ENCODE peak calls at places on chromosomes 11 and 22, in ten cellular contexts. F, W, Y, J, H, O, X, L, M and N are unnamed samples.

GRCh38 chr11:96051820-96052219 is 127.9 kb upstream of the MTMR2 start:
- DNase-seq in L (no peak), X (no peak), M (no peak), W (no peak), J (no peak), F (no peak), Y (no peak), O (no peak), H (no peak), N (no peak)

GRCh38 chr11:108599978-108600377 is 6.4 kb upstream of the EXPH5 start:
- DNase-seq in J (no peak), M (no peak), O (no peak), F (no peak), X (no peak), L (no peak), Y (no peak), W (no peak), H (no peak), N (no peak)

GRCh38 chr11:2531987-2532703 is 87.3 kb downstream of the KCNQ1 start:
- DNase-seq in Y (no peak), W (no peak), X (no peak), F (no peak), L (no peak), J (no peak), O (no peak), H (no peak), M (no peak), N (no peak)

GRCh38 chr11:2206291-2206690 is 34.7 kb upstream of the TH start:
- DNase-seq in Y (no peak), H (no peak), M (no peak), L (no peak), W (no peak), O (no peak), X (no peak), F (no peak), J (no peak), N (no peak)

GRCh38 chr11:129324533-129325175 is 51.0 kb upstream of the BARX2 start:
- DNase-seq in L (no peak), Y (no peak), W (no peak), O (no peak), J (no peak), M (no peak), H (no peak), X (peak), F (peak), N (peak)

GRCh38 chr11:60265373-60266214 is 14.9 kb upstream of the MS4A4A start:
- DNase-seq in L (peak), W (no peak), F (peak), Y (no peak), M (peak), H (no peak), X (peak), O (peak), J (no peak), N (peak)

GRCh38 chr11:96113100-96113710 is 189.3 kb upstream of the MTMR2 start:
- DNase-seq in M (no peak), F (no peak), X (peak), W (no peak), H (no peak), L (no peak), J (no peak), Y (no peak), O (no peak), N (no peak)

GRCh38 chr11:124752471-124753100 is 531 bp upstream of the VSIG2 start:
- DNase-seq in L (no peak), F (no peak), W (no peak), Y (no peak), J (no peak), O (no peak), X (no peak), M (no peak), H (no peak), N (no peak)

GRCh38 chr22:17902960-17903359 is 121.4 kb downstream of the MICAL3 start:
- DNase-seq in F (no peak), X (no peak), W (no peak), O (no peak), Y (no peak), L (no peak), J (no peak), H (no peak), M (no peak), N (no peak)

GRCh38 chr11:91404344-91404743 is 820.3 kb upstream of the FAT3 start:
- DNase-seq in X (no peak), O (no peak), H (no peak), L (no peak), M (no peak), W (no peak), F (no peak), J (no peak), Y (no peak), N (no peak)

GRCh38 chr22:16601437-16602223 is 9.0 kb upstream of the CCT8L2 start:
- DNase-seq in X (no peak), L (no peak), W (no peak), M (no peak), O (no peak), Y (no peak), F (no peak), H (no peak), J (no peak), N (no peak)

GRCh38 chr11:61730222-61730994 is 22.0 kb upstream of the MYRF start:
- DNase-seq in J (no peak), X (peak), H (no peak), L (no peak), M (peak), W (no peak), F (no peak), Y (no peak), O (peak), N (no peak)

GRCh38 chr11:78138694-78139421 is 568 bp downstream of the ALG8 start:
- DNase-seq in Y (no peak), M (peak), W (no peak), X (peak), O (peak), L (peak), H (no peak), F (no peak), J (no peak), N (peak)

GRCh38 chr11:86644291-86644690 is 28.1 kb downstream of the ME3 start:
- DNase-seq in M (no peak), O (no peak), L (no peak), X (peak), Y (peak), F (no peak), J (no peak), W (no peak), H (no peak), N (no peak)

GRCh38 chr11:111585371-111585770 is 16.9 kb upstream of the SIK2 start:
- DNase-seq in Y (no peak), L (no peak), W (no peak), J (no peak), M (no peak), O (no peak), H (no peak), F (no peak), X (peak), N (no peak)

GRCh38 chr22:40857309-40857851 is 432 bp downstream of the XPNPEP3 start:
- DNase-seq in J (no peak), L (no peak), Y (no peak), X (no peak), H (no peak), O (no peak), F (no peak), M (no peak), W (no peak), N (no peak)

GRCh38 chr11:46722566-46723358 is 3.7 kb downstream of the F2 start:
- DNase-seq in W (no peak), F (no peak), J (no peak), L (no peak), H (no peak), M (no peak), Y (no peak), X (no peak), O (no peak), N (no peak)

GRCh38 chr11:76686261-76687079 is 15.9 kb upstream of the LRRC32 start:
- DNase-seq in M (no peak), L (no peak), X (no peak), W (no peak), Y (no peak), F (no peak), J (no peak), O (no peak), H (no peak), N (no peak)

GRCh38 chr11:116454020-116454645 is 318.7 kb downstream of the BUD13 start:
- DNase-seq in X (peak), Y (peak), J (no peak), L (peak), W (no peak), M (peak), F (peak), O (peak), H (no peak), N (no peak)

GRCh38 chr11:115500547-115501503 is 3.4 kb downstream of the CADM1 start:
- DNase-seq in L (no peak), J (no peak), W (no peak), F (no peak), Y (no peak), M (peak), O (no peak), H (no peak), X (no peak), N (no peak)

GRCh38 chr11:76723142-76723541 is 52.6 kb upstream of the LRRC32 start:
- DNase-seq in X (no peak), J (no peak), H (no peak), F (no peak), M (no peak), W (no peak), L (no peak), Y (no peak), O (no peak), N (no peak)

GRCh38 chr22:40261783-40262182 is 84.1 kb downstream of the TNRC6B start:
- DNase-seq in O (no peak), Y (no peak), H (no peak), L (no peak), X (no peak), W (no peak), F (no peak), M (no peak), J (no peak), N (no peak)

GRCh38 chr22:25202290-25202921 is 2.7 kb downstream of the CRYBB3 start:
- DNase-seq in O (peak), J (peak), F (peak), H (peak), X (peak), W (peak), M (peak), Y (no peak), L (peak), N (peak)

GRCh38 chr11:77151804-77152513 is 23.9 kb downstream of the MYO7A start:
- DNase-seq in Y (no peak), H (no peak), X (no peak), F (no peak), L (no peak), M (peak), O (no peak), J (no peak), W (no peak), N (no peak)

GRCh38 chr11:61347916-61348461 is 13.7 kb downstream of the CYB561A3 start:
- DNase-seq in L (no peak), M (no peak), H (no peak), F (no peak), X (peak), Y (no peak), J (no peak), O (no peak), W (no peak), N (no peak)

GRCh38 chr11:65493367-65494176 is 5.3 kb upstream of the MALAT1 start:
- DNase-seq in Y (peak), M (no peak), F (peak), X (peak), L (no peak), O (peak), W (no peak), H (no peak), J (no peak), N (peak)

GRCh38 chr11:47236482-47236881 is 12.1 kb downstream of the ACP2 start:
- DNase-seq in X (peak), Y (no peak), L (no peak), M (no peak), J (no peak), O (no peak), F (no peak), W (no peak), H (no peak), N (no peak)

GRCh38 chr11:92556435-92556834 is 331.8 kb downstream of the FAT3 start:
- DNase-seq in J (no peak), Y (no peak), M (no peak), W (no peak), X (peak), H (no peak), L (peak), O (no peak), F (no peak), N (no peak)

GRCh38 chr22:38793721-38794466 is at the start of gene DNAL4:
- DNase-seq in F (peak), H (peak), J (peak), X (peak), O (peak), M (peak), W (peak), Y (peak), L (peak), N (peak)

GRCh38 chr22:20186871-20187546 is 36.2 kb upstream of the CCDC188 start:
- DNase-seq in X (no peak), F (no peak), O (no peak), H (no peak), Y (no peak), W (no peak), J (no peak), L (no peak), M (no peak), N (no peak)

GRCh38 chr22:44821741-44822425 is 69.5 kb downstream of the ARHGAP8 start:
- DNase-seq in F (no peak), X (no peak), J (no peak), Y (no peak), M (no peak), O (no peak), L (no peak), H (no peak), W (no peak), N (no peak)

GRCh38 chr11:125685228-125685627 is 4.6 kb upstream of the ACRV1 start:
- DNase-seq in M (no peak), X (no peak), O (no peak), L (no peak), J (no peak), F (no peak), W (no peak), H (no peak), Y (no peak), N (no peak)

GRCh38 chr11:102473543-102473942 is 21.0 kb upstream of the TMEM123 start:
- DNase-seq in X (no peak), W (no peak), O (no peak), Y (no peak), F (no peak), H (no peak), L (no peak), M (no peak), J (no peak), N (no peak)

GRCh38 chr11:67072295-67072694 is 15.6 kb downstream of the RHOD start:
- DNase-seq in H (no peak), J (no peak), M (no peak), L (no peak), Y (no peak), W (no peak), X (no peak), F (no peak), O (no peak), N (no peak)

GRCh38 chr11:31757245-31757835 is 53.8 kb downstream of the PAX6 start:
- DNase-seq in M (peak), J (no peak), O (no peak), W (no peak), F (no peak), H (no peak), Y (no peak), L (no peak), X (no peak), N (no peak)